ENCODE peak calls at places on chromosomes 5 and 9, in six cellular contexts. Y, Z, O, A, U and S are unnamed samples.

GRCh38 chr9:79524266-79524665 is 47.5 kb upstream of the TLE4 start:
- DNase-seq in Z (no peak), U (no peak), A (no peak), Y (peak; percentile 21), O (peak; percentile 34), S (no peak)

GRCh38 chr5:68953151-68953884 is 140.5 kb upstream of the SLC30A5 start:
- DNase-seq in A (no peak), Y (no peak), U (no peak), O (no peak), Z (no peak), S (peak; percentile 75)

GRCh38 chr5:125310749-125311148 is 564.3 kb upstream of the ZNF608 start:
- DNase-seq in Y (peak; percentile 17), Z (no peak), O (peak; percentile 76), A (no peak), U (no peak), S (no peak)

GRCh38 chr5:64790210-64790609 is 21.5 kb downstream of the CWC27 start:
- DNase-seq in A (no peak), U (no peak), Z (no peak), Y (peak; percentile 24), O (peak; percentile 40), S (no peak)

GRCh38 chr9:112699230-112699629 is 18.7 kb downstream of the INIP start:
- DNase-seq in Y (no peak), A (no peak), U (no peak), Z (no peak), O (no peak), S (no peak)

GRCh38 chr5:91079037-91079436 is 304.1 kb downstream of the ARRDC3 start:
- DNase-seq in U (no peak), Y (no peak), A (no peak), Z (no peak), O (peak; percentile 61), S (peak; percentile 72)

GRCh38 chr5:72063219-72063819 is 44.0 kb upstream of the MAP1B start:
- DNase-seq in Z (no peak), A (no peak), U (peak; percentile 30), Y (no peak), O (peak; percentile 8), S (no peak)

GRCh38 chr5:9468070-9468388 is 77.8 kb downstream of the SEMA5A start:
- DNase-seq in U (no peak), O (peak; percentile 98), Y (peak; percentile 94), Z (no peak), A (peak; percentile 54), S (no peak)

GRCh38 chr9:124739360-124739759 is 31.8 kb downstream of the NR6A1 start:
- DNase-seq in A (no peak), Z (no peak), Y (no peak), O (no peak), U (no peak), S (no peak)

GRCh38 chr9:128408963-128409431 is 11.7 kb upstream of the CERCAM start:
- DNase-seq in Y (no peak), A (no peak), O (no peak), Z (no peak), U (no peak), S (no peak)

GRCh38 chr9:128412120-128412790 is 8.4 kb upstream of the CERCAM start:
- DNase-seq in U (peak; percentile 67), Z (no peak), O (no peak), Y (no peak), A (no peak), S (no peak)

GRCh38 chr9:128411373-128412119 is 9.1 kb upstream of the CERCAM start:
- DNase-seq in O (no peak), A (no peak), Y (no peak), U (no peak), Z (no peak), S (no peak)

GRCh38 chr9:128409450-128409849 is 11.2 kb upstream of the CERCAM start:
- DNase-seq in A (no peak), Y (no peak), Z (no peak), U (no peak), O (no peak), S (no peak)

GRCh38 chr9:128409998-128410397 is 10.7 kb upstream of the CERCAM start:
- DNase-seq in U (no peak), O (peak; percentile 23), A (no peak), Y (peak; percentile 21), Z (no peak), S (no peak)
- TF ChIP-seq CTCF in U (peak; percentile 40), O (no peak), A (no peak), Y (peak; percentile 40), Z (no peak), S (peak; percentile 32)

GRCh38 chr5:153964201-153965101 is 74.3 kb downstream of the FAM114A2 start:
- DNase-seq in Y (no peak), A (no peak), U (no peak), Z (no peak), O (no peak), S (no peak)
- H3K4me3 ChIP-seq in Y (no peak overlapping the region), A (no peak overlapping the region), U (no peak overlapping the region), Z (no peak overlapping the region), O (no peak overlapping the region), S (no peak overlapping the region)

DNA sequence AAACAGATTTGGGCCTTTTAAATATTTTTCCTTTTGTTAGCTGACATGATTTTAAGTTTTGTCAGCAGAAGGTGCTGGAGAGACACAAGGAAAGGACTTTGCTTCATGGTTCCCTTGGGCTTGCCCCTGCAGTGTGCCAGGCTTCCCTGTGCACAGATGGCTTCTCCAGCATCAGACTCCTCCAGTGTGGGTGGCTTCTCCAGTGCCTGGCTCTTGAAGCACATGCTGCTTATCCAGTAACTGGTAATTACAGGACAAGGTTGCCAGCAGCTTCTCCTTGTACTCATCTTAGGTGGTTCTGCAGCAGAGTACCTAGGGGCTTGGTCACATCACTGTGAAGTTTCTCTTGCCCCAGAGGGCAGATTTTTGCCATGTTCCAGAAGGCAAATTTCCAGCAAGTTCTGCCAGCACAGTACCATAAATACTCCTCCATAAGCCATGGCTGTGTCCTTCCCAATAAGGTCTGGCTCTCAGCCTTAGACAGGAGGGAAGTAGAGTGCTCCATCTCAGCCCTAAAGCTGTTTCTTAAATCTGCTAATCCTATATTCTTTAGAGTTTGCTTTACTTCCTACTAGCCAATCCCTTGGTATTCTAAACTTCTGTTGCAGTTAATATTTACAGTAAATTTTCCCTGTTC is 62.4 kb downstream of the PJA2 start:
- DNase-seq in Z (no peak), O (no peak), A (no peak), U (no peak), Y (no peak), S (no peak)
- TF ChIP-seq CTCF in Z (no peak), O (no peak), A (no peak), U (no peak), Y (no peak), S (peak; percentile 27)

DNA sequence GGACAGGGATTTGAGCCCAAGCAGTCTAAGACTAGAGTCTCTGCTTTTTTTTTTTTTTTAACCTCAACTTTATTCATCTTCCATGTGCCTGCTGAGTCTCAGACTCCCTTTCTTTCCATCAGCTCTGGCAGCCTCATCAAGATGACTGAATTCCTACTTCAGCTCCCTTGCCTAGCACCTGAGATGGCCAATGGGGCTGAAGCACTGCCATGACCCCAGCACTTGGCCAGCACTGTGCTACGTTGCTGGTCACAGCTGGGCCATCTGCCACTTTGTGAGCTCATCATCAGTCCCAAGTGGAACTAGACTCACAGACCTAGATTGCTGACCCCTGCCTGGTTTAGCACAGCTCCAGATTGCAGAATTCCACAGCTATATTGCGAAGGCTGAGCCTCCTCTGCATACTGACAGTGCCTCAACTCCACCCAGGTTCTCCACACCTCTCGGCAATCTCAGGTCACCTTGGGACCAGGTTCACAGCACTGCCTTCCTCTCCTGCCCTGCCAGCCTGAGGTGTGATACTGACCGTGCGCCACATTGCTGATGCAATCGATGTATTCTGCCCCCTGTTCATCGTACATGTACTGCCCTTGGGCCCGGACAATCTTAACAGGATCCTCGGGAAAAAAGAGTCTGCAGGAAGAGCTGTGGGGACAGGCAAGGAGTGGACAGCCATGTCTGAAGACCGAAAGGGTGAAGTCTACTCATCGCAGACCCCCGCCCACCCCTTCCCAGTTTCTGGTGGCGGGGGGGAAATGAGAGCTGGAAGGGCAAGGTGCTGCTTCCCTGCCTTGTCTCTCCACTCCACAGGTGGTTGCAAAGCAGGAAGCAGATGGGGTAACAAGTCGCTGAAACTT is 1.5 kb downstream of the PHYKPL start:
- DNase-seq in A (no peak), Y (peak; percentile 50), Z (peak; percentile 48), O (no peak), U (no peak), S (peak; percentile 79)
- H3K4me3 ChIP-seq in A (peak overlapping the region; percentile 100), Y (peak overlapping the region; percentile 75), Z (peak overlapping the region; percentile 64), O (peak overlapping the region; percentile 73), U (peak overlapping the region; percentile 98), S (peak overlapping the region; percentile 91)

DNA sequence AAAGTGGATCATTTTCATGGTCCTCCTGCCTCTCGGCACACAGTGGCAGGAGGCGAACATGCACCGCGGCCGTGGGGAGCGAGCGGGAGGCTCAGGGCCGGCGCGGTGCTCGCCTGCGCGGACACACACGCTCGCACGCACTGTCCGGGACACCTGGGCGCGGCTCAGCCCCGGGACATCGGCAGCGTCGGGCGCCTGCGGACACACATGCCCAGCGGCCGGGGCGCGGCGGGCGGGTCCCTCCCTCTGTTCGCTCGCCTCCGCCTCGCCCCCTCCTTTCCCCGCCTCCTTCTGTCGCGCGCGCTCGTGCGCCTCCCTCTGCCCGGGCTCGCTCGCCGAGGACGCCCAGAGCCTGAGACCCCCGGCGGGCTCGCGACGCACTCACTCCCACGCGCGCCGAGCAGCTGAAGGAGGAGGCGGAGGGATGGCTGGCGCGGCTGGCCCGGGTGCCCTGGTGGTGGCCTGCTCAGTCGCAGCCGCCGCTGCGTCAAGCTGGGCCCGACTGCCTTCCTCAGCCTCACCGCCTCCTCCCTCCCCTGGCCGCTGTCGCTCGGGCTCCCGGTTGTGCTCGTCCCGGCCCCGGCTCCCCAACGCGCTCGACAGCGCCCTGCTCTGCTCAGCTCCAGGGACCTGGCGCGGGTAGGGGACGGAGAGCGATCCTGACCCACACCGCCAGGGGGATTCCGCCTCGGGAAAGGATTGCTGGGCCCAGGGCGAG is at the start of gene FRMD3:
- DNase-seq in Z (peak; percentile 85), A (peak; percentile 72), U (no peak), Y (peak; percentile 85), O (peak; percentile 56), S (peak; percentile 50)
- TF ChIP-seq CTCF in Z (peak; percentile 89), A (peak; percentile 80), U (no peak), Y (peak; percentile 66), O (peak; percentile 19), S (peak; percentile 94)

DNA sequence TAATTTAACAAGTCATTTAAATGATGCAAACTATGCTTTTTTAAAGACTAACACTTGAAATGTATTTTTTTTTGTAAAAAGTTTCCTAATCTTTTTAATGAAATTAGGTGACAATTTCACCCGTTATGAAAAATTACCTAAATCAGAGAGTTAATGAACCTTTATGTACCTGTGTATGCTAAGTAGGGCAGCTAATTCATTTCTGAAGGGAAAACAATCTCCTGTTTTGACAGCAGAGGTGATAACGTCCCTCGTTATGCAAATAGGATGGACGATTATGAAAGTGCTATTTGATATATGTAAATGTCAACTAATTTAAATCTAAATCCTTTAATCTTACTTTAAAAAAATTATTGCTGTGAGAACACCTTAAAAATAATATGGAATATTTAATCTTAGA is 58.8 kb downstream of the MEF2C start:
- DNase-seq in Y (no peak), U (no peak), O (no peak), Z (no peak), A (no peak), S (no peak)
- H3K4me3 ChIP-seq in Y (no peak overlapping the region), U (peak overlapping the region; percentile 25), O (no peak overlapping the region), Z (no peak overlapping the region), A (no peak overlapping the region), S (no peak overlapping the region)